ENCODE peak calls at places on chromosomes 7 and 10, in four cellular contexts. One of them, this sample, is unnamed.

GRCh38 chr10:80444646-80445319 is 9.3 kb upstream of the TSPAN14 start:
- DNase-seq in K562: peak; percentile 88
- DNase-seq in GM12878: peak; percentile 63
- DNase-seq in SK-N-SH: peak; percentile 58
- DNase-seq in this sample: peak; percentile 50

GRCh38 chr7:17095001-17095574 is 203.4 kb upstream of the AHR start:
- DNase-seq in K562: no peak
- DNase-seq in GM12878: no peak
- DNase-seq in SK-N-SH: no peak
- DNase-seq in this sample: no peak

GRCh38 chr10:17665742-17666141 is 21.8 kb downstream of the STAM start:
- DNase-seq in K562: no peak
- DNase-seq in GM12878: no peak
- DNase-seq in SK-N-SH: no peak
- DNase-seq in this sample: no peak

GRCh38 chr10:118642228-118642627 is 46.8 kb upstream of the PRLHR start:
- DNase-seq in K562: no peak
- DNase-seq in GM12878: no peak
- DNase-seq in SK-N-SH: no peak
- DNase-seq in this sample: no peak

GRCh38 chr10:130607386-130607785 is 471.2 kb downstream of the GLRX3 start:
- DNase-seq in K562: no peak
- DNase-seq in GM12878: no peak
- DNase-seq in SK-N-SH: no peak
- DNase-seq in this sample: no peak

GRCh38 chr10:3192856-3193635 is 20.5 kb upstream of the PITRM1 start:
- DNase-seq in K562: peak; percentile 64
- DNase-seq in GM12878: no peak
- DNase-seq in SK-N-SH: peak; percentile 70
- DNase-seq in this sample: peak; percentile 48

GRCh38 chr10:79274279-79275104 is 72.8 kb upstream of the PPIF start:
- DNase-seq in K562: no peak
- DNase-seq in GM12878: no peak
- DNase-seq in SK-N-SH: peak; percentile 87
- DNase-seq in this sample: no peak

GRCh38 chr10:33066558-33067236 is 108.7 kb upstream of the ITGB1 start:
- DNase-seq in K562: no peak
- DNase-seq in GM12878: no peak
- DNase-seq in SK-N-SH: no peak
- DNase-seq in this sample: no peak

GRCh38 chr10:80617807-80618206 is 80.1 kb downstream of the SH2D4B start:
- DNase-seq in K562: no peak
- DNase-seq in GM12878: no peak
- DNase-seq in SK-N-SH: no peak
- DNase-seq in this sample: no peak

GRCh38 chr7:14340415-14341079 is 351.1 kb upstream of the ETV1 start:
- DNase-seq in K562: no peak
- DNase-seq in GM12878: no peak
- DNase-seq in SK-N-SH: no peak
- DNase-seq in this sample: no peak

GRCh38 chr10:114855776-114856543 is 34.4 kb downstream of the FHIP2A start:
- DNase-seq in K562: no peak
- DNase-seq in GM12878: no peak
- DNase-seq in SK-N-SH: no peak
- DNase-seq in this sample: no peak

GRCh38 chr10:944034-944831 is 12.7 kb upstream of the LARP4B start:
- DNase-seq in K562: no peak
- DNase-seq in GM12878: no peak
- DNase-seq in SK-N-SH: no peak
- DNase-seq in this sample: no peak

GRCh38 chr10:130423455-130424305 is 287.5 kb downstream of the GLRX3 start:
- DNase-seq in K562: no peak
- DNase-seq in GM12878: no peak
- DNase-seq in SK-N-SH: no peak
- DNase-seq in this sample: no peak

GRCh38 chr7:35617076-35617475 is 77.9 kb downstream of the HERPUD2 start:
- DNase-seq in K562: no peak
- DNase-seq in GM12878: no peak
- DNase-seq in SK-N-SH: no peak
- DNase-seq in this sample: no peak

GRCh38 chr7:5528071-5528814 is 104.6 kb upstream of the TNRC18 start:
- DNase-seq in K562: no peak
- DNase-seq in GM12878: no peak
- DNase-seq in SK-N-SH: no peak
- DNase-seq in this sample: no peak

GRCh38 chr7:158731761-158732160 is 27.2 kb upstream of the NCAPG2 start:
- DNase-seq in K562: no peak
- DNase-seq in GM12878: no peak
- DNase-seq in SK-N-SH: no peak
- DNase-seq in this sample: no peak

GRCh38 chr7:96329189-96329588 is 7.3 kb upstream of the SLC25A13 start:
- DNase-seq in K562: no peak
- DNase-seq in GM12878: no peak
- DNase-seq in SK-N-SH: no peak
- DNase-seq in this sample: no peak

GRCh38 chr10:127877116-127877515 is 15.6 kb downstream of the CLRN3 start:
- DNase-seq in K562: no peak
- DNase-seq in GM12878: no peak
- DNase-seq in SK-N-SH: no peak
- DNase-seq in this sample: no peak

GRCh38 chr7:22702516-22702915 is 24.5 kb upstream of the IL6 start:
- DNase-seq in K562: no peak
- DNase-seq in GM12878: no peak
- DNase-seq in SK-N-SH: no peak
- DNase-seq in this sample: no peak

GRCh38 chr10:124632566-124632965 is 111.6 kb downstream of the FAM53B start:
- DNase-seq in K562: no peak
- DNase-seq in GM12878: no peak
- DNase-seq in SK-N-SH: no peak
- DNase-seq in this sample: no peak

GRCh38 chr10:124629410-124629809 is 114.8 kb downstream of the FAM53B start:
- DNase-seq in K562: no peak
- DNase-seq in GM12878: no peak
- DNase-seq in SK-N-SH: no peak
- DNase-seq in this sample: no peak

GRCh38 chr10:124630551-124630950 is 113.6 kb downstream of the FAM53B start:
- DNase-seq in K562: no peak
- DNase-seq in GM12878: no peak
- DNase-seq in SK-N-SH: no peak
- DNase-seq in this sample: no peak

GRCh38 chr10:124629842-124630241 is 114.3 kb downstream of the FAM53B start:
- DNase-seq in K562: no peak
- DNase-seq in GM12878: no peak
- DNase-seq in SK-N-SH: no peak
- DNase-seq in this sample: no peak

GRCh38 chr10:124632064-124632531 is 112.1 kb downstream of the FAM53B start:
- DNase-seq in K562: no peak
- DNase-seq in GM12878: no peak
- DNase-seq in SK-N-SH: peak; percentile 58
- DNase-seq in this sample: peak; percentile 48
- TF ChIP-seq USF1 in K562: no peak
- TF ChIP-seq USF1 in GM12878: no peak
- TF ChIP-seq USF1 in SK-N-SH: no peak
- TF ChIP-seq USF1 in this sample: no peak

GRCh38 chr7:29115753-29116152 is 30.6 kb downstream of the CPVL start:
- DNase-seq in K562: no peak
- DNase-seq in GM12878: no peak
- DNase-seq in SK-N-SH: no peak
- DNase-seq in this sample: no peak

GRCh38 chr7:29116361-29116760 is 30.0 kb downstream of the CPVL start:
- DNase-seq in K562: no peak
- DNase-seq in GM12878: no peak
- DNase-seq in SK-N-SH: no peak
- DNase-seq in this sample: no peak

GRCh38 chr7:29113384-29114102 is 32.8 kb downstream of the CPVL start:
- DNase-seq in K562: no peak
- DNase-seq in GM12878: no peak
- DNase-seq in SK-N-SH: no peak
- DNase-seq in this sample: peak; percentile 28

GRCh38 chr7:29116801-29117200 is 29.5 kb downstream of the CPVL start:
- DNase-seq in K562: no peak
- DNase-seq in GM12878: no peak
- DNase-seq in SK-N-SH: no peak
- DNase-seq in this sample: no peak

DNA sequence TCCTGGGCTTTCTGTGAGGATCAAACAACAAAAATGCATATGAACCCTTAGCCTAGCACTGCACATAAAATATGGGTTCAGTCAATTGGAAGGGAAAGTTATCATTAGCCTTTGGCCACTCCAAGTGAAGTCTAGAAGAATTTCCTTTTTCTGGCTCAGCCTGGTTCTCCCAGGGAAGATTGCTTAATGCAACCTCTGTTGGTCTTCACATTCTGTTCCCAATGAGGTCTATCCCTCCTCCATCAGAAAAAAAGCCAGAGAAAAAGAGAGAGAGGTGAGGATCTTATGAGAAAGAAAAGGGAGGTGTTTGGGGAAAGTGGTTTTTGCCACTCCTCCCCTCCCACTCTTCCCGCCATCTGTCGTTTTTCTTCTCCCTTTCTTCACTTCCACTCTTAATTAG is 31.2 kb downstream of the CPVL start:
- DNase-seq in K562: no peak
- DNase-seq in GM12878: no peak
- DNase-seq in SK-N-SH: no peak
- DNase-seq in this sample: no peak
- TF ChIP-seq USF1 in K562: no peak
- TF ChIP-seq USF1 in GM12878: no peak
- TF ChIP-seq USF1 in SK-N-SH: no peak
- TF ChIP-seq USF1 in this sample: no peak

GRCh38 chr7:101216860-101217387 is 457 bp downstream of the PLOD3 start:
- DNase-seq in K562: no peak
- DNase-seq in GM12878: no peak
- DNase-seq in SK-N-SH: no peak
- DNase-seq in this sample: peak; percentile 28
- TF ChIP-seq USF1 in K562: no peak
- TF ChIP-seq USF1 in GM12878: no peak
- TF ChIP-seq USF1 in SK-N-SH: no peak
- TF ChIP-seq USF1 in this sample: peak; percentile 39

GRCh38 chr10:88980247-88980646 is 10.4 kb upstream of the FAS start:
- DNase-seq in K562: no peak
- DNase-seq in GM12878: no peak
- DNase-seq in SK-N-SH: no peak
- DNase-seq in this sample: no peak
- TF ChIP-seq USF1 in K562: no peak
- TF ChIP-seq USF1 in GM12878: no peak
- TF ChIP-seq USF1 in SK-N-SH: no peak
- TF ChIP-seq USF1 in this sample: no peak

GRCh38 chr7:85046512-85046911 is 140.3 kb downstream of the SEMA3D start:
- DNase-seq in K562: no peak
- DNase-seq in GM12878: no peak
- DNase-seq in SK-N-SH: no peak
- DNase-seq in this sample: no peak
- TF ChIP-seq USF1 in K562: no peak
- TF ChIP-seq USF1 in GM12878: no peak
- TF ChIP-seq USF1 in SK-N-SH: no peak
- TF ChIP-seq USF1 in this sample: no peak

GRCh38 chr10:87670591-87670990 is 10.9 kb downstream of the PAPSS2 start:
- DNase-seq in K562: no peak
- DNase-seq in GM12878: no peak
- DNase-seq in SK-N-SH: no peak
- DNase-seq in this sample: no peak
- TF ChIP-seq USF1 in K562: no peak
- TF ChIP-seq USF1 in GM12878: no peak
- TF ChIP-seq USF1 in SK-N-SH: no peak
- TF ChIP-seq USF1 in this sample: no peak

GRCh38 chr10:31601136-31601535 is 282.1 kb downstream of the ZEB1 start:
- DNase-seq in K562: no peak
- DNase-seq in GM12878: no peak
- DNase-seq in SK-N-SH: no peak
- DNase-seq in this sample: no peak

GRCh38 chr10:31604141-31604540 is 285.1 kb downstream of the ZEB1 start:
- DNase-seq in K562: no peak
- DNase-seq in GM12878: no peak
- DNase-seq in SK-N-SH: no peak
- DNase-seq in this sample: no peak

GRCh38 chr10:31604646-31605170 is 285.7 kb downstream of the ZEB1 start:
- DNase-seq in K562: no peak
- DNase-seq in GM12878: no peak
- DNase-seq in SK-N-SH: no peak
- DNase-seq in this sample: no peak

GRCh38 chr10:31603245-31604087 is 284.4 kb downstream of the ZEB1 start:
- DNase-seq in K562: peak; percentile 97
- DNase-seq in GM12878: peak; percentile 66
- DNase-seq in SK-N-SH: peak; percentile 98
- DNase-seq in this sample: peak; percentile 98

GRCh38 chr10:31602541-31603244 is 283.7 kb downstream of the ZEB1 start:
- DNase-seq in K562: no peak
- DNase-seq in GM12878: no peak
- DNase-seq in SK-N-SH: peak; percentile 70
- DNase-seq in this sample: peak; percentile 61
- TF ChIP-seq USF1 in K562: no peak
- TF ChIP-seq USF1 in GM12878: no peak
- TF ChIP-seq USF1 in SK-N-SH: peak; percentile 79
- TF ChIP-seq USF1 in this sample: peak; percentile 61

DNA sequence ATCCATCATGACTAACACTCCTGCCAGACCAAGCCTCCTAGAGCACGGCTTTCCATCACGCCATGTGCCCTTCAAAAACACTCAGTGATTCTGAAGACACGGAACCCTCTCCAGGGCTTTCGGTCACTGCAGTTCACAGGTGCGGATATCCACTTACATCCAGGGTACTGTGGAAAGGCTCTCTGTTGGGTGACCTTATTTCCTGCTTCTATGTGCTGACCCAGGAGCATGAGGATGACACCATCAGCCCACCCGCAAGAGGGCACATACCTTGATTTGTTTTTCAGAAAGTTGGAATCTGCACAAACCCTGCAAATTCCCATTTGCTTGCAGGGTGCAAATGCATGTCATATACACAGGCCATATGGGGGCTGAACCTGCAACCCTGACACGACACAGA is 64.2 kb downstream of the FAM171A1 start:
- DNase-seq in K562: no peak
- DNase-seq in GM12878: no peak
- DNase-seq in SK-N-SH: no peak
- DNase-seq in this sample: no peak
- TF ChIP-seq USF1 in K562: no peak
- TF ChIP-seq USF1 in GM12878: no peak
- TF ChIP-seq USF1 in SK-N-SH: no peak
- TF ChIP-seq USF1 in this sample: no peak